ENCODE peak calls at places on chromosomes 16 and 17, in nine cellular contexts. G, A, B, W, O, F, V, S and D are unnamed samples.

GRCh38 chr16:69741951-69742904 is 12.5 kb downstream of the NOB1 start:
- DNase-seq in A (no peak), W (peak; percentile 91), F (peak; percentile 90), V (no peak), G (no peak), O (peak; percentile 86), S (peak; percentile 53), B (no peak), D (no peak)

GRCh38 chr16:58379736-58380135 is 12.5 kb upstream of the GINS3 start:
- DNase-seq in G (no peak), O (no peak), A (no peak), W (no peak), S (no peak), B (no peak), V (no peak), F (no peak), D (no peak)

GRCh38 chr17:51745993-51746392 is 412.5 kb downstream of the CA10 start:
- DNase-seq in W (no peak), S (no peak), A (no peak), G (no peak), V (peak; percentile 11), F (no peak), O (no peak), B (peak; percentile 35), D (no peak)

GRCh38 chr17:15343749-15344148 is 2.4 kb upstream of the TEKT3 start:
- DNase-seq in B (peak; percentile 30), G (no peak), A (no peak), W (no peak), O (no peak), V (no peak), S (no peak), F (no peak), D (no peak)

GRCh38 chr17:18950944-18951905 is 740 bp upstream of the SLC5A10 start:
- DNase-seq in V (no peak), F (peak; percentile 41), A (no peak), B (no peak), W (no peak), S (no peak), G (peak; percentile 26), O (no peak), D (peak; percentile 11)

GRCh38 chr16:77991701-77992100 is 30.6 kb upstream of the CLEC3A start:
- DNase-seq in F (no peak), A (no peak), S (no peak), W (no peak), O (no peak), V (no peak), B (no peak), G (no peak), D (no peak)

GRCh38 chr16:68658258-68658973 is 13.3 kb downstream of the CDH3 start:
- DNase-seq in O (no peak), F (no peak), G (peak; percentile 16), V (no peak), W (no peak), B (peak; percentile 94), S (no peak), A (no peak), D (no peak)

GRCh38 chr16:35188288-35189155 is 1729.1 kb downstream of the TP53TG3F start:
- DNase-seq in G (no peak), V (no peak), S (no peak), F (no peak), B (no peak), A (no peak), W (no peak), O (no peak), D (no peak)

GRCh38 chr17:67993153-67993997 is 2.9 kb downstream of the C17orf58 start:
- DNase-seq in V (peak; percentile 69), O (peak; percentile 92), S (peak; percentile 75), G (peak; percentile 91), W (peak; percentile 55), F (peak; percentile 87), A (no peak), B (peak; percentile 68), D (peak; percentile 68)

GRCh38 chr17:67994827-67995567 is 1.3 kb downstream of the C17orf58 start:
- DNase-seq in F (peak; percentile 25), B (peak; percentile 72), A (no peak), W (no peak), S (peak; percentile 28), G (no peak), O (no peak), V (no peak), D (no peak)

GRCh38 chr17:67998466-67998865 is 2.2 kb upstream of the C17orf58 start:
- DNase-seq in W (no peak), B (no peak), V (no peak), A (no peak), F (no peak), S (no peak), G (no peak), O (no peak), D (no peak)

GRCh38 chr17:67993998-67994361 is 2.3 kb downstream of the C17orf58 start:
- DNase-seq in S (no peak), G (no peak), W (no peak), A (no peak), B (peak; percentile 16), F (no peak), O (no peak), V (no peak), D (no peak)

DNA sequence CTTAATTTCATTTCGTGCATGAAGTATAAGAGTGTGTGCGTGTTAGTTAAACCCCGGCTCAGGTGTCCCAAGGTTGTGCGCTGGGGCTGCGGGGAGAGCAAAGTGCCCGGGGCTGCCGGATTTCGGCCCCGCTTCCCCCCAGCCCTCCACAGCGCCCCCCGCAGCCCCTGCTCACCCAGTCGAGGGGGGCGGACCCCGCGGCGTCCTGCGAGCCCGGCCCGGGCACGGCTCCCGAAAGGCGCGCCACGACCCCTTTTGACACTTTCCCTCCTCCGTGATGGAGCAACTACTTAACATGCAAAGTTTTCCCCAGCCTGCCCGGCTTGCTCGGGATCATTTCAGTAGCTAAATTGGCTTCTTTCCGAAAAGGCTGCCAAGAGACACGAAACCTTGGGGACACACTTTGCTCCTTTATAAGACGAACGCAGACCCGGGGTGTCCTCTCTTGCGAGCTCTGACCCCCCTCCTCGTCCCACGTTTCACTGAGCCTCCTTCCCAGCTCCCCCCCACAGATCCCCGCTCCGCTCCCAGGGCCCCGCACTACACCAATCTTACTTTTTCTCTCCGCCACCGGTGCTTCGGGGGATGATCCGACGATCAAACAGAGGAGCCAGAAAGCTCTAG is 589 bp downstream of the C17orf58 start:
- DNase-seq in G (peak; percentile 26), B (peak; percentile 11), S (peak; percentile 34), O (peak; percentile 62), V (no peak), W (peak; percentile 20), F (peak; percentile 28), A (no peak), D (no peak)
- TF ChIP-seq CTCF in G (peak; percentile 33), B (no peak), S (no peak), O (no peak), V (no peak), W (no peak), F (no peak), A (no peak), D (no peak)

GRCh38 chr16:27489421-27489820 is 60.3 kb downstream of the GTF3C1 start:
- DNase-seq in F (no peak), S (no peak), B (no peak), W (no peak), O (no peak), G (no peak), A (no peak), V (no peak), D (no peak)
- TF ChIP-seq CTCF in F (no peak), S (no peak), B (no peak), W (no peak), O (no peak), G (no peak), A (no peak), V (no peak), D (no peak)

GRCh38 chr17:67679721-67680120 is 38.0 kb upstream of the NOL11 start:
- DNase-seq in B (no peak), O (no peak), A (no peak), F (no peak), V (no peak), S (no peak), G (no peak), W (no peak), D (no peak)

GRCh38 chr17:67685351-67685750 is 32.4 kb upstream of the NOL11 start:
- DNase-seq in O (no peak), B (no peak), F (no peak), A (no peak), S (no peak), W (no peak), V (no peak), G (peak; percentile 79), D (no peak)

GRCh38 chr17:67680445-67681224 is 37.1 kb upstream of the NOL11 start:
- DNase-seq in F (no peak), B (no peak), G (peak; percentile 24), A (no peak), W (no peak), V (no peak), S (no peak), O (no peak), D (no peak)

GRCh38 chr17:67679225-67679624 is 38.5 kb upstream of the NOL11 start:
- DNase-seq in O (no peak), A (no peak), G (no peak), V (no peak), S (no peak), W (no peak), F (no peak), B (no peak), D (no peak)

DNA sequence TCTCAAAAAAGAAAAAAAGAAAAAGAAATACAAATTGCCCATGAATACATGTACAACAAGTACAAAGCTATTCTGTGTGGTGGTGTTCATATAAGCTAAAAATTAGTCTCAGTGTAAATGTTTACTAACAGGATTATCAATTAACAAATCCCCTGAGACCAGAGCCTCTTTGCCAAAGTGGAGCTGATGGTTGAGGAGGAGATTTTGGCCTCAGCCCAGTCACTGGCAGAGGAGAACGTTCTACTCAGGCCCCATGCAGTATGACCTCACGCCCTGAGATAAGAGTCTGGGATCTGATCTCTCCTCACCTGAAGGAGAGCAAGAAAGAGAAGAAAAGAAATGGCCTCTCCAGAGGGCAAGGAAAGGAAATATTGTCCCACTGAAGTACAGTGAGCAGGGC is 35.5 kb upstream of the NOL11 start:
- DNase-seq in B (no peak), A (no peak), V (no peak), O (no peak), W (no peak), S (no peak), F (peak; percentile 64), G (peak; percentile 67), D (no peak)
- TF ChIP-seq CTCF in B (no peak), A (no peak), V (no peak), O (no peak), W (no peak), S (no peak), F (no peak), G (no peak), D (no peak)

GRCh38 chr16:66698046-66698445 is 1.5 kb upstream of the CMTM4 start:
- DNase-seq in A (no peak), O (no peak), F (no peak), G (no peak), S (no peak), V (no peak), W (no peak), B (no peak), D (no peak)

GRCh38 chr16:66699898-66700297 is 3.4 kb upstream of the CMTM4 start:
- DNase-seq in V (no peak), W (no peak), G (no peak), B (no peak), S (no peak), A (no peak), O (no peak), F (no peak), D (no peak)

GRCh38 chr16:66695474-66695934 is 1.0 kb downstream of the CMTM4 start:
- DNase-seq in O (no peak), V (no peak), W (no peak), F (no peak), B (no peak), A (no peak), S (peak; percentile 43), G (no peak), D (no peak)

GRCh38 chr16:66695935-66696668 is 441 bp downstream of the CMTM4 start:
- DNase-seq in W (no peak), F (peak; percentile 73), S (no peak), V (peak; percentile 18), B (peak; percentile 55), O (peak; percentile 68), G (peak; percentile 23), A (no peak), D (no peak)

GRCh38 chr16:66696669-66697630 is at the start of gene CMTM4:
- DNase-seq in B (peak; percentile 89), V (peak; percentile 67), O (peak; percentile 92), S (peak; percentile 78), A (peak; percentile 26), F (peak; percentile 91), W (peak; percentile 63), G (peak; percentile 89), D (peak; percentile 74)
- TF ChIP-seq CTCF in B (peak; percentile 69), V (peak; percentile 44), O (peak; percentile 37), S (peak; percentile 33), A (no peak), F (no peak), W (peak; percentile 48), G (peak; percentile 37), D (no peak)